ENCODE peak calls at places on chromosomes 6 and 20, in seven cellular contexts. Y, E, F, O, B, U and H are unnamed samples.

GRCh38 chr20:24629668-24630067 is 160.2 kb downstream of the SYNDIG1 start:
- DNase-seq in F (no peak), Y (no peak), O (no peak), E (no peak), U (no peak), B (no peak), H (no peak)

GRCh38 chr20:40339661-40340449 is 349.2 kb downstream of the MAFB start:
- DNase-seq in B (no peak), F (no peak), Y (no peak), U (no peak), O (no peak), E (peak), H (no peak)

GRCh38 chr20:8132015-8132631 is at the start of gene PLCB1:
- DNase-seq in U (peak), E (peak), F (peak), B (peak), O (peak), Y (peak), H (peak)

GRCh38 chr6:142567476-142567875 is 265.7 kb downstream of the ADGRG6 start:
- DNase-seq in F (no peak), O (no peak), E (no peak), U (no peak), Y (no peak), B (no peak), H (no peak)

GRCh38 chr6:11592289-11592906 is 54.8 kb downstream of the TMEM170B start:
- DNase-seq in E (no peak), B (no peak), Y (no peak), U (no peak), O (no peak), F (no peak), H (no peak)

GRCh38 chr6:169811521-169812256 is 60.3 kb downstream of the ERMARD start:
- DNase-seq in O (no peak), B (no peak), F (no peak), E (no peak), U (no peak), Y (no peak), H (no peak)

GRCh38 chr6:108365488-108365887 is 70.6 kb downstream of the AFG1L start:
- DNase-seq in F (no peak), E (no peak), U (no peak), B (no peak), Y (no peak), O (no peak), H (no peak)

GRCh38 chr6:155130161-155130853 is 133.5 kb upstream of the CLDN20 start:
- DNase-seq in Y (no peak), U (no peak), F (no peak), O (no peak), B (no peak), E (no peak), H (no peak)

GRCh38 chr20:33169176-33169794 is 1.3 kb downstream of the BPIFA2 start:
- DNase-seq in E (no peak), O (peak), Y (no peak), U (no peak), F (no peak), B (peak), H (no peak)

GRCh38 chr20:6679086-6679485 is 88.4 kb upstream of the BMP2 start:
- DNase-seq in E (no peak), B (no peak), U (no peak), F (no peak), O (no peak), Y (no peak), H (no peak)

GRCh38 chr6:49110876-49111275 is 352.2 kb downstream of the MMUT start:
- DNase-seq in Y (no peak), O (no peak), U (no peak), B (no peak), E (no peak), F (no peak), H (no peak)

GRCh38 chr20:63842258-63842657 is 11.2 kb upstream of the ZBTB46 start:
- DNase-seq in O (no peak), E (no peak), Y (no peak), U (no peak), F (no peak), B (no peak), H (no peak)

GRCh38 chr20:63846128-63846771 is 15.0 kb upstream of the ABHD16B start:
- DNase-seq in U (no peak), E (peak), F (no peak), B (no peak), O (peak), Y (peak), H (no peak)

GRCh38 chr20:63843222-63843621 is 12.2 kb upstream of the ZBTB46 start:
- DNase-seq in U (no peak), O (no peak), B (no peak), F (no peak), E (no peak), Y (no peak), H (no peak)

GRCh38 chr20:63844384-63845025 is 13.4 kb upstream of the ZBTB46 start:
- DNase-seq in B (no peak), F (no peak), O (no peak), E (no peak), Y (no peak), U (no peak), H (no peak)

GRCh38 chr20:63843778-63844177 is 12.7 kb upstream of the ZBTB46 start:
- DNase-seq in B (no peak), Y (no peak), O (no peak), F (no peak), E (no peak), U (no peak), H (no peak)
- TF ChIP-seq CTCF in B (no peak), Y (no peak), O (no peak), F (no peak), E (no peak), U (no peak), H (no peak)

DNA sequence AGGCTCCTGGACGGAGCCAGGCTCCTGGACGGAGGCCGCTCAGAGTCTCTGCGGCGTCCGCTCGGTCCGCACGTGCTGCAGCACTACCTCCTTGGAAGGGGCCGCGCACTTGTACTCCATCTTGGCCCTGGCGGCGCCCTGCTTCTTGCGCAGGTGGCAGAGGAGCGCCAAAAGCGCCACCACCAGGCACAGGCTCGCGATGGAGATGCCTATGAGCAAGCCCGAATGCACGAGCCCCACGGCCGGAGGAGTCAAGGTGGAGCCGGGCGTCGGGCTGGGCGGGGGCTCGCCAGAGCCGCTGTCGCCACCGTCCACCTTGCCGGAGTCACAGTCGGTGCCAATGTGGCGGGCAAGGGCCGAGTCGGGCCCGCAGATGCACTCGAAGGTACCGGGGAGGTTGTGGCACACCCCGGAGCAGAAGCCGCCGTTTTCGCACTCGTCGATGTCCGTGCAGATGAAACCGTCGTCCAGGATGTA is 1.7 kb downstream of the THBD start:
- DNase-seq in O (peak), E (peak), Y (no peak), B (no peak), F (no peak), U (no peak), H (no peak)
- TF ChIP-seq CTCF in O (peak), E (no peak), Y (no peak), B (no peak), F (no peak), U (no peak), H (no peak)

DNA sequence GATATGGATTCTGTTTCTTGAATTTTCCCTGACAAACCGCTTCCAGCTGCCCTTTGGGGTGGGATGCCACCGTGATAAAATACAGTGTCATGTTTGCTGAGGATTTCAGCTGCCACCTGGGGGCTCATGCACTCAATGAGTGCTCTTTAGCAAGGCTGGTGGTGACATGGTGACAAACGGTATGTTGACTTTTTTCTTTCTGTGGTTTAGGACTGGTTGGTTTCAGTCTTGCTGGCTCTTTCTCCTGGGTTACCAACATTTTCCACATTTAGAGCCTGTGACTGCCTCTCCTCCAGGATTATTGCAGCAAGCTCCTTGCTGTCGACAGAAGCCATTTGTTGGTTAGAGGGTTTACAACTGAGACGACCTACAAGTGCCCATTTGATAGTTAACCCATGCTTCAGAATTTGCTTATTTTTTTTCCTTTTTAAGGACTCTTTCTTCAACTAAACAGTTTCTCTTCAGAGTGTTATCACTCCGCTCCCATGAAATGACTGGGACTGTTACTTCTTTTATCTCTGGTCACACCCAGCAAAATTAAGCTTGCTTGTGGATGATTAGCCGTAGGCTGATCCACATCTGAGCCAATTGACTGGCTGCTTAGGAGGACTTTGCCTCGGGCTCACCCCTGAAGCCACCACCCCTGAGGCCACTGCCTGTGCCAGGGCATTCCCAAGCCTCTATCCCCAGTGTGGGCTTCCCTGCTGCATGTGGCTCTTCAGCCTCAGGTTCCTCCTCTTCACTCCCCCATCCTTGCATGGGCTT is 48.4 kb upstream of the CDYL start:
- DNase-seq in F (no peak), E (no peak), O (no peak), B (peak), U (no peak), Y (peak), H (no peak)
- TF ChIP-seq CTCF in F (no peak), E (no peak), O (no peak), B (no peak), U (no peak), Y (peak), H (no peak)

GRCh38 chr20:49812463-49813304 is at the start of gene SLC9A8:
- DNase-seq in F (peak), E (peak), Y (peak), B (peak), U (peak), O (peak), H (peak)
- TF ChIP-seq CTCF in F (no peak), E (peak), Y (peak), B (peak), U (peak), O (peak), H (peak)

GRCh38 chr20:62362991-62363919 is 3.9 kb downstream of the LAMA5 start:
- DNase-seq in O (peak), B (peak), U (no peak), F (no peak), Y (no peak), E (peak), H (no peak)
- TF ChIP-seq CTCF in O (peak), B (no peak), U (no peak), F (no peak), Y (no peak), E (peak), H (no peak)

DNA sequence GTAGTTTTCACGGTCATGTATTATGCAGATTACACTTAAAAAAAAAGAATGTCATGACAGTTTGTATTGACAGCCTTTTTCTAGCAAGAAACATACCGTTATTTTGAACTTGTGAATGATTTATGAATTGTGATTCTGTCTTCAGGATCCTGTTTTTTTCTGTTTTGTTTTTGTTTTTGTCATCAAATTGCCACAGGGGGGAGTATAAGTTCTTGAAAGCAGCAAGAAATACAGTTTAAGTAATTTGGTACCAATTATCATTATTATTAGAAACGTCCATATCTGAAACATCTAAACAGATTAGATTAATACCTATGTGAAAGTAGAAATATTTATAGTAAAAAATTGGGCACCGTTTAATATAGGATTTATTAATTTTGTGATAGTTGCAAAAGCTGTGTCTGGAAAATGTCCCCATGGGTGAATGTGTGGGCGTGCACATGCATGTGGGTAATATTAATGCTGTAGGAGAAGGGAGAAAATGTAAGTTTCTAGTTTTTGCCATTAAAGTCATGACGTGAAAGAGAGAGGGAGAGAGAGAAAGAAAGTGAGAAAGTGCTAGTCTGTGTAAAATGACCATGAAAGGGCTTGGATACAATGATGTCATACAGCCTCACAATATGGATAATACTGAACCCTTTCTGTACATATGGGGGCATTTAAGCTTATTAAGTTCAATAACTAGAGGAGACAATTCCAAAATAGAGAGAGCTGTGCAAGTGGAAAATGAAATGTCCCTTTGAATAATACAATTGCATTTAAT is 9.4 kb upstream of the CCN2 start:
- DNase-seq in Y (peak), E (no peak), F (no peak), B (no peak), O (no peak), U (no peak), H (no peak)
- TF ChIP-seq CTCF in Y (peak), E (no peak), F (peak), B (no peak), O (peak), U (peak), H (no peak)

DNA sequence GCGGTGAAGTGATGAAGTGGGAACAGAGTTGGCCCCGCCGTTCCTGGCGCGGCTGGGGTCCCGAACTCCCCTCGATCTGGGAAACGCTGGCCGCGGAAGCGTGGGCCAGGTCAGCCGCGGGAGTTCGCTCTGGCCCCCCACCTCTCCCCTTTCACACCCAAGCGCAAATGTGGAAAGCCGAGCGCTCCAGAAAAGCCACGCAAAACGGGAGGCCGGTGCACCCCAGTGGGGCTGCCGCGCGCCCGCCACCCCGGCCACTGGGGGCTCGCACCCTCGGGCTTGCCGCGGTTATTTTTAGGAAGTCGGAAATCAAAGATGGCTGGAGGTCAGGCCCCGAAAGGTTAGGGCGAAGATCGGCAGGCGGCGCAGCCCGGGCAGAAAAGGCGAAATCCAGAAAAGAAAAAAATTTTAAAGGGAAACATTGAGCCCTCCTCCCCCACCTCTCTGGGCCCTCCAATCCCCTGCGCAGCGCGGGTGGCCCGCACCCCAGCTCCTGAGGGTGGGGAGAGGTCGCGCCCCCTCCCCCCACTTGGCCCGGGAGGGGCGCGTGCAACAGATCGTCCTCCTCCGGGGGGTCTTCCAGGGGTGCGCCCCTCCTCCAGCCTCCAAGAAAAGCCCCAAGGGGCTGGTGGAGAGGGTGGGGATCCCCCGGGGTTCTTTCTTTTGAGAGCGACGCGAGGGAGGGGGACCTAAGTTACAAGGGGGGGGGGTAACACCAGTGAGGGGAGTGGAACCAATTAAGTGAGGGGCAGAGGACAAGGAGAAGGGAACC is 915 bp downstream of the SALL4 start:
- DNase-seq in Y (no peak), B (peak), F (peak), U (no peak), O (peak), E (no peak), H (no peak)
- TF ChIP-seq CTCF in Y (peak), B (peak), F (no peak), U (peak), O (peak), E (no peak), H (no peak)